ENCODE peak calls at places on chromosomes 16 and 17, in ten cellular contexts. One of them, this sample, is unnamed.

GRCh38 chr17:5254903-5255521 is 20.4 kb upstream of the SCIMP start:
- DNase-seq in NCI-H1436: no peak
- DNase-seq in stimulated activated CD4-positive, alpha-beta T cell treated with anti-CD3 and anti-CD28 coated beads, Interleukin-12 subunit alpha, Interleukin-12 subunit beta, amount 100 ng/mL, for 48 hours: no peak
- DNase-seq in effector memory CD4-positive, alpha-beta T cell: no peak
- DNase-seq in stimulated activated CD8-positive, alpha-beta memory T cell treated with anti-CD3 and anti-CD28 coated beads, Interleukin-7, amount 100 ng/mL, for 1 hour: no peak
- DNase-seq in transverse colon: no peak
- DNase-seq in AG04450: no peak
- DNase-seq in colonic mucosa: no peak
- DNase-seq in head of caudate nucleus: no peak
- DNase-seq in AG08396: no peak
- DNase-seq in this sample: no peak

GRCh38 chr17:32621612-32622312 is 135.0 kb downstream of the CDK5R1 start:
- DNase-seq in NCI-H1436: no peak
- DNase-seq in stimulated activated CD4-positive, alpha-beta T cell treated with anti-CD3 and anti-CD28 coated beads, Interleukin-12 subunit alpha, Interleukin-12 subunit beta, amount 100 ng/mL, for 48 hours: no peak
- DNase-seq in effector memory CD4-positive, alpha-beta T cell: no peak
- DNase-seq in stimulated activated CD8-positive, alpha-beta memory T cell treated with anti-CD3 and anti-CD28 coated beads, Interleukin-7, amount 100 ng/mL, for 1 hour: no peak
- DNase-seq in transverse colon: no peak
- DNase-seq in AG04450: no peak
- DNase-seq in colonic mucosa: no peak
- DNase-seq in head of caudate nucleus: no peak
- DNase-seq in AG08396: no peak
- DNase-seq in this sample: peak; percentile 28

GRCh38 chr17:30558313-30559195 is 81.3 kb downstream of the GOSR1 start:
- DNase-seq in NCI-H1436: no peak
- DNase-seq in stimulated activated CD4-positive, alpha-beta T cell treated with anti-CD3 and anti-CD28 coated beads, Interleukin-12 subunit alpha, Interleukin-12 subunit beta, amount 100 ng/mL, for 48 hours: no peak
- DNase-seq in effector memory CD4-positive, alpha-beta T cell: no peak
- DNase-seq in stimulated activated CD8-positive, alpha-beta memory T cell treated with anti-CD3 and anti-CD28 coated beads, Interleukin-7, amount 100 ng/mL, for 1 hour: no peak
- DNase-seq in transverse colon: no peak
- DNase-seq in AG04450: no peak
- DNase-seq in colonic mucosa: no peak
- DNase-seq in head of caudate nucleus: no peak
- DNase-seq in AG08396: no peak
- DNase-seq in this sample: no peak

GRCh38 chr17:79836952-79837887 is 2.0 kb downstream of the CBX4 start:
- DNase-seq in NCI-H1436: peak; percentile 71
- DNase-seq in stimulated activated CD4-positive, alpha-beta T cell treated with anti-CD3 and anti-CD28 coated beads, Interleukin-12 subunit alpha, Interleukin-12 subunit beta, amount 100 ng/mL, for 48 hours: peak; percentile 48
- DNase-seq in effector memory CD4-positive, alpha-beta T cell: no peak
- DNase-seq in stimulated activated CD8-positive, alpha-beta memory T cell treated with anti-CD3 and anti-CD28 coated beads, Interleukin-7, amount 100 ng/mL, for 1 hour: no peak
- DNase-seq in transverse colon: peak; percentile 91
- DNase-seq in AG04450: no peak
- DNase-seq in colonic mucosa: peak; percentile 92
- DNase-seq in head of caudate nucleus: peak; percentile 51
- DNase-seq in AG08396: peak; percentile 75
- DNase-seq in this sample: no peak

GRCh38 chr16:31063843-31064611 is 10.0 kb downstream of the ZNF668 start:
- DNase-seq in NCI-H1436: no peak
- DNase-seq in stimulated activated CD4-positive, alpha-beta T cell treated with anti-CD3 and anti-CD28 coated beads, Interleukin-12 subunit alpha, Interleukin-12 subunit beta, amount 100 ng/mL, for 48 hours: no peak
- DNase-seq in effector memory CD4-positive, alpha-beta T cell: no peak
- DNase-seq in stimulated activated CD8-positive, alpha-beta memory T cell treated with anti-CD3 and anti-CD28 coated beads, Interleukin-7, amount 100 ng/mL, for 1 hour: no peak
- DNase-seq in transverse colon: no peak
- DNase-seq in AG04450: no peak
- DNase-seq in colonic mucosa: no peak
- DNase-seq in head of caudate nucleus: no peak
- DNase-seq in AG08396: no peak
- DNase-seq in this sample: no peak

GRCh38 chr17:83064021-83064731 is 15.2 kb upstream of the METRNL start:
- DNase-seq in NCI-H1436: no peak
- DNase-seq in stimulated activated CD4-positive, alpha-beta T cell treated with anti-CD3 and anti-CD28 coated beads, Interleukin-12 subunit alpha, Interleukin-12 subunit beta, amount 100 ng/mL, for 48 hours: no peak
- DNase-seq in effector memory CD4-positive, alpha-beta T cell: no peak
- DNase-seq in stimulated activated CD8-positive, alpha-beta memory T cell treated with anti-CD3 and anti-CD28 coated beads, Interleukin-7, amount 100 ng/mL, for 1 hour: no peak
- DNase-seq in transverse colon: peak; percentile 6
- DNase-seq in AG04450: no peak
- DNase-seq in colonic mucosa: no peak
- DNase-seq in head of caudate nucleus: no peak
- DNase-seq in AG08396: no peak
- DNase-seq in this sample: no peak

GRCh38 chr17:27457731-27458523 is 1.7 kb downstream of the KSR1 start:
- DNase-seq in NCI-H1436: no peak
- DNase-seq in stimulated activated CD4-positive, alpha-beta T cell treated with anti-CD3 and anti-CD28 coated beads, Interleukin-12 subunit alpha, Interleukin-12 subunit beta, amount 100 ng/mL, for 48 hours: no peak
- DNase-seq in effector memory CD4-positive, alpha-beta T cell: no peak
- DNase-seq in stimulated activated CD8-positive, alpha-beta memory T cell treated with anti-CD3 and anti-CD28 coated beads, Interleukin-7, amount 100 ng/mL, for 1 hour: no peak
- DNase-seq in transverse colon: no peak
- DNase-seq in AG04450: no peak
- DNase-seq in colonic mucosa: no peak
- DNase-seq in head of caudate nucleus: no peak
- DNase-seq in AG08396: peak; percentile 45
- DNase-seq in this sample: peak; percentile 28

GRCh38 chr16:24609740-24610420 is 70.5 kb downstream of the RBBP6 start:
- DNase-seq in NCI-H1436: peak; percentile 78
- DNase-seq in stimulated activated CD4-positive, alpha-beta T cell treated with anti-CD3 and anti-CD28 coated beads, Interleukin-12 subunit alpha, Interleukin-12 subunit beta, amount 100 ng/mL, for 48 hours: peak; percentile 2
- DNase-seq in effector memory CD4-positive, alpha-beta T cell: no peak
- DNase-seq in stimulated activated CD8-positive, alpha-beta memory T cell treated with anti-CD3 and anti-CD28 coated beads, Interleukin-7, amount 100 ng/mL, for 1 hour: no peak
- DNase-seq in transverse colon: peak; percentile 42
- DNase-seq in AG04450: no peak
- DNase-seq in colonic mucosa: peak; percentile 36
- DNase-seq in head of caudate nucleus: peak; percentile 89
- DNase-seq in AG08396: peak; percentile 45
- DNase-seq in this sample: peak; percentile 52

GRCh38 chr16:88566158-88566557 is 4.0 kb upstream of the ZC3H18 start:
- DNase-seq in NCI-H1436: no peak
- DNase-seq in stimulated activated CD4-positive, alpha-beta T cell treated with anti-CD3 and anti-CD28 coated beads, Interleukin-12 subunit alpha, Interleukin-12 subunit beta, amount 100 ng/mL, for 48 hours: peak; percentile 77
- DNase-seq in effector memory CD4-positive, alpha-beta T cell: no peak
- DNase-seq in stimulated activated CD8-positive, alpha-beta memory T cell treated with anti-CD3 and anti-CD28 coated beads, Interleukin-7, amount 100 ng/mL, for 1 hour: no peak
- DNase-seq in transverse colon: no peak
- DNase-seq in AG04450: peak; percentile 15
- DNase-seq in colonic mucosa: no peak
- DNase-seq in head of caudate nucleus: peak; percentile 88
- DNase-seq in AG08396: no peak
- DNase-seq in this sample: peak; percentile 7

GRCh38 chr16:2483160-2483559 is 8.2 kb downstream of the TBC1D24 start:
- DNase-seq in NCI-H1436: no peak
- DNase-seq in stimulated activated CD4-positive, alpha-beta T cell treated with anti-CD3 and anti-CD28 coated beads, Interleukin-12 subunit alpha, Interleukin-12 subunit beta, amount 100 ng/mL, for 48 hours: no peak
- DNase-seq in effector memory CD4-positive, alpha-beta T cell: no peak
- DNase-seq in stimulated activated CD8-positive, alpha-beta memory T cell treated with anti-CD3 and anti-CD28 coated beads, Interleukin-7, amount 100 ng/mL, for 1 hour: no peak
- DNase-seq in transverse colon: no peak
- DNase-seq in AG04450: no peak
- DNase-seq in colonic mucosa: no peak
- DNase-seq in head of caudate nucleus: no peak
- DNase-seq in AG08396: peak; percentile 58
- DNase-seq in this sample: peak; percentile 74

GRCh38 chr16:85210423-85211169 is 98.3 kb upstream of the CIBAR2 start:
- DNase-seq in NCI-H1436: no peak
- DNase-seq in stimulated activated CD4-positive, alpha-beta T cell treated with anti-CD3 and anti-CD28 coated beads, Interleukin-12 subunit alpha, Interleukin-12 subunit beta, amount 100 ng/mL, for 48 hours: no peak
- DNase-seq in effector memory CD4-positive, alpha-beta T cell: no peak
- DNase-seq in stimulated activated CD8-positive, alpha-beta memory T cell treated with anti-CD3 and anti-CD28 coated beads, Interleukin-7, amount 100 ng/mL, for 1 hour: no peak
- DNase-seq in transverse colon: no peak
- DNase-seq in AG04450: no peak
- DNase-seq in colonic mucosa: no peak
- DNase-seq in head of caudate nucleus: no peak
- DNase-seq in AG08396: peak; percentile 82
- DNase-seq in this sample: no peak

GRCh38 chr16:31204871-31205666 is 2.5 kb upstream of the PYCARD start:
- DNase-seq in NCI-H1436: no peak
- DNase-seq in stimulated activated CD4-positive, alpha-beta T cell treated with anti-CD3 and anti-CD28 coated beads, Interleukin-12 subunit alpha, Interleukin-12 subunit beta, amount 100 ng/mL, for 48 hours: no peak
- DNase-seq in effector memory CD4-positive, alpha-beta T cell: no peak
- DNase-seq in stimulated activated CD8-positive, alpha-beta memory T cell treated with anti-CD3 and anti-CD28 coated beads, Interleukin-7, amount 100 ng/mL, for 1 hour: no peak
- DNase-seq in transverse colon: no peak
- DNase-seq in AG04450: no peak
- DNase-seq in colonic mucosa: no peak
- DNase-seq in head of caudate nucleus: no peak
- DNase-seq in AG08396: no peak
- DNase-seq in this sample: no peak

GRCh38 chr16:88369447-88370008 is 13.2 kb upstream of the ZNF469 start:
- DNase-seq in NCI-H1436: no peak
- DNase-seq in stimulated activated CD4-positive, alpha-beta T cell treated with anti-CD3 and anti-CD28 coated beads, Interleukin-12 subunit alpha, Interleukin-12 subunit beta, amount 100 ng/mL, for 48 hours: no peak
- DNase-seq in effector memory CD4-positive, alpha-beta T cell: no peak
- DNase-seq in stimulated activated CD8-positive, alpha-beta memory T cell treated with anti-CD3 and anti-CD28 coated beads, Interleukin-7, amount 100 ng/mL, for 1 hour: no peak
- DNase-seq in transverse colon: no peak
- DNase-seq in AG04450: no peak
- DNase-seq in colonic mucosa: no peak
- DNase-seq in head of caudate nucleus: no peak
- DNase-seq in AG08396: no peak
- DNase-seq in this sample: no peak

GRCh38 chr16:48613061-48613957 is 3.3 kb upstream of the N4BP1 start:
- DNase-seq in NCI-H1436: no peak
- DNase-seq in stimulated activated CD4-positive, alpha-beta T cell treated with anti-CD3 and anti-CD28 coated beads, Interleukin-12 subunit alpha, Interleukin-12 subunit beta, amount 100 ng/mL, for 48 hours: no peak
- DNase-seq in effector memory CD4-positive, alpha-beta T cell: peak; percentile 62
- DNase-seq in stimulated activated CD8-positive, alpha-beta memory T cell treated with anti-CD3 and anti-CD28 coated beads, Interleukin-7, amount 100 ng/mL, for 1 hour: peak; percentile 20
- DNase-seq in transverse colon: peak; percentile 43
- DNase-seq in AG04450: peak; percentile 72
- DNase-seq in colonic mucosa: peak; percentile 58
- DNase-seq in head of caudate nucleus: peak; percentile 35
- DNase-seq in AG08396: peak; percentile 43
- DNase-seq in this sample: no peak

GRCh38 chr16:88331989-88332920 is 50.5 kb upstream of the ZNF469 start:
- DNase-seq in NCI-H1436: no peak
- DNase-seq in stimulated activated CD4-positive, alpha-beta T cell treated with anti-CD3 and anti-CD28 coated beads, Interleukin-12 subunit alpha, Interleukin-12 subunit beta, amount 100 ng/mL, for 48 hours: no peak
- DNase-seq in effector memory CD4-positive, alpha-beta T cell: no peak
- DNase-seq in stimulated activated CD8-positive, alpha-beta memory T cell treated with anti-CD3 and anti-CD28 coated beads, Interleukin-7, amount 100 ng/mL, for 1 hour: no peak
- DNase-seq in transverse colon: peak; percentile 35
- DNase-seq in AG04450: peak; percentile 100
- DNase-seq in colonic mucosa: no peak
- DNase-seq in head of caudate nucleus: peak; percentile 62
- DNase-seq in AG08396: peak; percentile 94
- DNase-seq in this sample: peak; percentile 98

GRCh38 chr16:72848759-72849664 is 198.9 kb downstream of the ZFHX3 start:
- DNase-seq in NCI-H1436: peak; percentile 66
- DNase-seq in stimulated activated CD4-positive, alpha-beta T cell treated with anti-CD3 and anti-CD28 coated beads, Interleukin-12 subunit alpha, Interleukin-12 subunit beta, amount 100 ng/mL, for 48 hours: no peak
- DNase-seq in effector memory CD4-positive, alpha-beta T cell: no peak
- DNase-seq in stimulated activated CD8-positive, alpha-beta memory T cell treated with anti-CD3 and anti-CD28 coated beads, Interleukin-7, amount 100 ng/mL, for 1 hour: no peak
- DNase-seq in transverse colon: peak; percentile 85
- DNase-seq in AG04450: peak; percentile 65
- DNase-seq in colonic mucosa: peak; percentile 81
- DNase-seq in head of caudate nucleus: peak; percentile 89
- DNase-seq in AG08396: peak; percentile 85
- DNase-seq in this sample: peak; percentile 92

GRCh38 chr16:1088295-1089170 is 7.5 kb downstream of the C1QTNF8 start:
- DNase-seq in NCI-H1436: no peak
- DNase-seq in stimulated activated CD4-positive, alpha-beta T cell treated with anti-CD3 and anti-CD28 coated beads, Interleukin-12 subunit alpha, Interleukin-12 subunit beta, amount 100 ng/mL, for 48 hours: no peak
- DNase-seq in effector memory CD4-positive, alpha-beta T cell: no peak
- DNase-seq in stimulated activated CD8-positive, alpha-beta memory T cell treated with anti-CD3 and anti-CD28 coated beads, Interleukin-7, amount 100 ng/mL, for 1 hour: no peak
- DNase-seq in transverse colon: no peak
- DNase-seq in AG04450: no peak
- DNase-seq in colonic mucosa: peak; percentile 45
- DNase-seq in head of caudate nucleus: no peak
- DNase-seq in AG08396: no peak
- DNase-seq in this sample: no peak

GRCh38 chr17:39283896-39284295 is 58.2 kb upstream of the STAC2 start:
- DNase-seq in NCI-H1436: no peak
- DNase-seq in stimulated activated CD4-positive, alpha-beta T cell treated with anti-CD3 and anti-CD28 coated beads, Interleukin-12 subunit alpha, Interleukin-12 subunit beta, amount 100 ng/mL, for 48 hours: no peak
- DNase-seq in effector memory CD4-positive, alpha-beta T cell: no peak
- DNase-seq in stimulated activated CD8-positive, alpha-beta memory T cell treated with anti-CD3 and anti-CD28 coated beads, Interleukin-7, amount 100 ng/mL, for 1 hour: no peak
- DNase-seq in transverse colon: no peak
- DNase-seq in AG04450: no peak
- DNase-seq in colonic mucosa: no peak
- DNase-seq in head of caudate nucleus: no peak
- DNase-seq in AG08396: no peak
- DNase-seq in this sample: no peak

GRCh38 chr17:17051791-17052461 is 9.7 kb downstream of the MPRIP start:
- DNase-seq in NCI-H1436: no peak
- DNase-seq in stimulated activated CD4-positive, alpha-beta T cell treated with anti-CD3 and anti-CD28 coated beads, Interleukin-12 subunit alpha, Interleukin-12 subunit beta, amount 100 ng/mL, for 48 hours: no peak
- DNase-seq in effector memory CD4-positive, alpha-beta T cell: no peak
- DNase-seq in stimulated activated CD8-positive, alpha-beta memory T cell treated with anti-CD3 and anti-CD28 coated beads, Interleukin-7, amount 100 ng/mL, for 1 hour: no peak
- DNase-seq in transverse colon: peak; percentile 57
- DNase-seq in AG04450: no peak
- DNase-seq in colonic mucosa: peak; percentile 77
- DNase-seq in head of caudate nucleus: no peak
- DNase-seq in AG08396: peak; percentile 30
- DNase-seq in this sample: peak; percentile 75

GRCh38 chr17:9432867-9433495 is 142.6 kb downstream of the STX8 start:
- DNase-seq in NCI-H1436: no peak
- DNase-seq in stimulated activated CD4-positive, alpha-beta T cell treated with anti-CD3 and anti-CD28 coated beads, Interleukin-12 subunit alpha, Interleukin-12 subunit beta, amount 100 ng/mL, for 48 hours: no peak
- DNase-seq in effector memory CD4-positive, alpha-beta T cell: no peak
- DNase-seq in stimulated activated CD8-positive, alpha-beta memory T cell treated with anti-CD3 and anti-CD28 coated beads, Interleukin-7, amount 100 ng/mL, for 1 hour: no peak
- DNase-seq in transverse colon: no peak
- DNase-seq in AG04450: no peak
- DNase-seq in colonic mucosa: no peak
- DNase-seq in head of caudate nucleus: no peak
- DNase-seq in AG08396: no peak
- DNase-seq in this sample: peak; percentile 60

GRCh38 chr16:88926374-88926990 is 50.5 kb downstream of the CBFA2T3 start:
- DNase-seq in NCI-H1436: no peak
- DNase-seq in stimulated activated CD4-positive, alpha-beta T cell treated with anti-CD3 and anti-CD28 coated beads, Interleukin-12 subunit alpha, Interleukin-12 subunit beta, amount 100 ng/mL, for 48 hours: no peak
- DNase-seq in effector memory CD4-positive, alpha-beta T cell: no peak
- DNase-seq in stimulated activated CD8-positive, alpha-beta memory T cell treated with anti-CD3 and anti-CD28 coated beads, Interleukin-7, amount 100 ng/mL, for 1 hour: no peak
- DNase-seq in transverse colon: no peak
- DNase-seq in AG04450: no peak
- DNase-seq in colonic mucosa: no peak
- DNase-seq in head of caudate nucleus: no peak
- DNase-seq in AG08396: no peak
- DNase-seq in this sample: peak; percentile 79

GRCh38 chr16:55875273-55875672 is at the start of gene CES5A:
- DNase-seq in NCI-H1436: no peak
- DNase-seq in stimulated activated CD4-positive, alpha-beta T cell treated with anti-CD3 and anti-CD28 coated beads, Interleukin-12 subunit alpha, Interleukin-12 subunit beta, amount 100 ng/mL, for 48 hours: no peak
- DNase-seq in effector memory CD4-positive, alpha-beta T cell: no peak
- DNase-seq in stimulated activated CD8-positive, alpha-beta memory T cell treated with anti-CD3 and anti-CD28 coated beads, Interleukin-7, amount 100 ng/mL, for 1 hour: no peak
- DNase-seq in transverse colon: no peak
- DNase-seq in AG04450: no peak
- DNase-seq in colonic mucosa: no peak
- DNase-seq in head of caudate nucleus: no peak
- DNase-seq in AG08396: no peak
- DNase-seq in this sample: no peak

GRCh38 chr17:31295489-31295871 is 1.6 kb downstream of the OMG start:
- DNase-seq in NCI-H1436: no peak
- DNase-seq in stimulated activated CD4-positive, alpha-beta T cell treated with anti-CD3 and anti-CD28 coated beads, Interleukin-12 subunit alpha, Interleukin-12 subunit beta, amount 100 ng/mL, for 48 hours: no peak
- DNase-seq in effector memory CD4-positive, alpha-beta T cell: no peak
- DNase-seq in stimulated activated CD8-positive, alpha-beta memory T cell treated with anti-CD3 and anti-CD28 coated beads, Interleukin-7, amount 100 ng/mL, for 1 hour: no peak
- DNase-seq in transverse colon: no peak
- DNase-seq in AG04450: no peak
- DNase-seq in colonic mucosa: no peak
- DNase-seq in head of caudate nucleus: no peak
- DNase-seq in AG08396: no peak
- DNase-seq in this sample: no peak

GRCh38 chr16:55046146-55046460 is 115.4 kb downstream of the IRX5 start:
- DNase-seq in NCI-H1436: no peak
- DNase-seq in stimulated activated CD4-positive, alpha-beta T cell treated with anti-CD3 and anti-CD28 coated beads, Interleukin-12 subunit alpha, Interleukin-12 subunit beta, amount 100 ng/mL, for 48 hours: no peak
- DNase-seq in effector memory CD4-positive, alpha-beta T cell: no peak
- DNase-seq in stimulated activated CD8-positive, alpha-beta memory T cell treated with anti-CD3 and anti-CD28 coated beads, Interleukin-7, amount 100 ng/mL, for 1 hour: no peak
- DNase-seq in transverse colon: no peak
- DNase-seq in AG04450: no peak
- DNase-seq in colonic mucosa: no peak
- DNase-seq in head of caudate nucleus: peak; percentile 18
- DNase-seq in AG08396: no peak
- DNase-seq in this sample: no peak

GRCh38 chr16:87539113-87539512 is 46.3 kb upstream of the ZCCHC14 start:
- DNase-seq in NCI-H1436: no peak
- DNase-seq in stimulated activated CD4-positive, alpha-beta T cell treated with anti-CD3 and anti-CD28 coated beads, Interleukin-12 subunit alpha, Interleukin-12 subunit beta, amount 100 ng/mL, for 48 hours: no peak
- DNase-seq in effector memory CD4-positive, alpha-beta T cell: no peak
- DNase-seq in stimulated activated CD8-positive, alpha-beta memory T cell treated with anti-CD3 and anti-CD28 coated beads, Interleukin-7, amount 100 ng/mL, for 1 hour: no peak
- DNase-seq in transverse colon: no peak
- DNase-seq in AG04450: no peak
- DNase-seq in colonic mucosa: no peak
- DNase-seq in head of caudate nucleus: no peak
- DNase-seq in AG08396: no peak
- DNase-seq in this sample: no peak